ENCODE peak calls at places on chromosomes 13 and 19, in eight cellular contexts. H is body of pancreas, E is testis, P is ascending aorta, I is left lung, Q is K562, G is cardiac muscle cell, M is adrenal gland. U is an unnamed sample.

GRCh38 chr13:114298866-114299265 is 15.4 kb upstream of the CHAMP1 start:
- DNase-seq in E (no peak), M (no peak), Q (no peak), H (no peak), G (no peak), P (no peak), I (no peak), U (no peak)

GRCh38 chr13:29805994-29806748 is 44.2 kb downstream of the UBL3 start:
- DNase-seq in P (no peak), I (no peak), E (no peak), H (no peak), Q (no peak), G (no peak), M (no peak), U (no peak)

GRCh38 chr19:45295873-45296272 is 26.8 kb downstream of the CKM start:
- DNase-seq in G (no peak), P (no peak), Q (no peak), E (no peak), I (no peak), M (no peak), H (no peak), U (no peak)

GRCh38 chr13:35785563-35786327 is 309.3 kb upstream of the MAB21L1 start:
- DNase-seq in M (no peak), E (no peak), H (no peak), P (no peak), I (no peak), Q (no peak), G (no peak), U (no peak)

GRCh38 chr13:33879044-33879596 is 61.2 kb downstream of the RFC3 start:
- DNase-seq in Q (no peak), M (no peak), E (no peak), P (no peak), H (no peak), I (no peak), G (no peak), U (no peak)

GRCh38 chr13:83780201-83780600 is 102.1 kb downstream of the SLITRK1 start:
- DNase-seq in Q (peak; percentile 4), G (peak; percentile 2), P (no peak), E (peak; percentile 36), H (peak; percentile 21), I (no peak), M (no peak), U (peak; percentile 64)

GRCh38 chr13:94419304-94419943 is 60.1 kb downstream of the DCT start:
- DNase-seq in M (no peak), P (no peak), G (no peak), H (no peak), I (no peak), Q (no peak), E (no peak), U (no peak)

GRCh38 chr19:50258918-50259372 is 55.5 kb downstream of the MYH14 start:
- DNase-seq in P (no peak), I (no peak), H (peak; percentile 21), M (peak; percentile 16), G (no peak), E (peak; percentile 62), Q (peak; percentile 61), U (peak; percentile 87)

GRCh38 chr13:114212096-114212495 is 22.6 kb upstream of the CDC16 start:
- DNase-seq in I (no peak), H (no peak), P (no peak), G (no peak), M (no peak), E (no peak), Q (no peak), U (no peak)

GRCh38 chr13:110206170-110206569 is 100.8 kb downstream of the COL4A1 start:
- DNase-seq in G (no peak), E (no peak), Q (no peak), P (no peak), H (no peak), I (no peak), M (no peak), U (no peak)

GRCh38 chr13:30418886-30419459 is 3.3 kb upstream of the UBE2L5 start:
- DNase-seq in E (no peak), M (no peak), H (no peak), G (no peak), P (no peak), I (no peak), Q (no peak), U (no peak)

GRCh38 chr19:1590641-1591397 is 1.8 kb downstream of the MBD3 start:
- DNase-seq in M (no peak), H (no peak), I (no peak), E (no peak), P (no peak), Q (peak; percentile 62), G (peak; percentile 59), U (peak; percentile 81)

GRCh38 chr13:73972503-73972902 is 161.7 kb downstream of the KLF12 start:
- DNase-seq in Q (no peak), H (no peak), G (no peak), M (peak; percentile 25), I (no peak), E (no peak), P (no peak), U (no peak)

GRCh38 chr13:26228080-26228479 is 6.0 kb upstream of the RNF6 start:
- DNase-seq in P (no peak), E (no peak), I (no peak), G (no peak), H (no peak), Q (no peak), M (no peak), U (no peak)

GRCh38 chr13:31686660-31687430 is 52.5 kb upstream of the RXFP2 start:
- DNase-seq in P (no peak), E (no peak), H (no peak), G (no peak), I (no peak), M (no peak), Q (no peak), U (no peak)

GRCh38 chr13:112127564-112127963 is 60.6 kb downstream of the SOX1 start:
- DNase-seq in I (no peak), G (no peak), M (no peak), P (no peak), E (no peak), Q (no peak), H (no peak), U (peak; percentile 10)
- H3K27me3 ChIP-seq in I (no peaks in the 10 kb centered on the region), G (peaks cover 50% of the 10 kb centered on the region), M (no peaks in the 10 kb centered on the region), P (no peaks in the 10 kb centered on the region), E (no peaks in the 10 kb centered on the region), Q (peaks cover 2% of the 10 kb centered on the region), H (peaks cover 10% of the 10 kb centered on the region), U (no peaks in the 10 kb centered on the region)

DNA sequence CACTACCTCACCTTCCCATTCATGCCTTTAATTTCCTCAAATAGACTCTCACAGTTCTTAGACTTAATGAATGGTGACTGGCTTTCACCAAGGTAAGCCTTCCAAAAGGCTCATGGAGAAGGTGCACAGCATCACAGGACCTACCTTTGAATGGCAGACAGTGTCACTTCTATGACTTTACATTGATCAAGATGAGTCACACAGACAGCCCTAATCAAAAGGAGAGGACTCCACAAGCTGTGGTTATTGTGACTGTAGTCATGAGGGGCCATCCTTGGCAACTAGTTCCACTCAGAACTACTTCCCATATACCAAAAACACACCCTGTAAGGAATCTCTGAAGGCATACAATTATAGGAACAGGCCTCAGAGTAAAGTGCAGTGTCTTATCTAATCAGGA is 5.9 kb downstream of the LGALS16 start:
- DNase-seq in G (no peak), E (no peak), P (no peak), M (no peak), H (no peak), I (no peak), Q (no peak), U (no peak)
- H3K27me3 ChIP-seq in G (peaks cover 2% of the 10 kb centered on the region), E (no peaks in the 10 kb centered on the region), P (no peaks in the 10 kb centered on the region), M (no peaks in the 10 kb centered on the region), H (no peaks in the 10 kb centered on the region), I (no peaks in the 10 kb centered on the region), Q (no peaks in the 10 kb centered on the region), U (peaks cover 23% of the 10 kb centered on the region)

GRCh38 chr19:30224689-30225606 is 147.2 kb upstream of the ZNF536 start:
- DNase-seq in M (peak; percentile 41), H (no peak), E (peak; percentile 60), P (no peak), I (no peak), G (no peak), Q (no peak), U (peak; percentile 63)

GRCh38 chr19:30221176-30221575 is 151.0 kb upstream of the ZNF536 start:
- DNase-seq in I (no peak), H (no peak), P (no peak), G (no peak), M (no peak), E (no peak), Q (no peak), U (peak; percentile 17)

GRCh38 chr19:30223866-30224688 is 148.1 kb upstream of the ZNF536 start:
- DNase-seq in Q (no peak), E (no peak), M (no peak), I (no peak), P (no peak), G (no peak), H (no peak), U (no peak)

GRCh38 chr19:30222428-30222873 is 149.7 kb upstream of the ZNF536 start:
- DNase-seq in G (peak; percentile 55), P (no peak), I (no peak), H (peak; percentile 35), E (no peak), Q (peak; percentile 68), M (no peak), U (peak; percentile 85)

GRCh38 chr19:30222993-30223865 is 149.0 kb upstream of the ZNF536 start:
- DNase-seq in I (no peak), P (no peak), E (no peak), Q (no peak), M (no peak), H (no peak), G (peak; percentile 45), U (peak; percentile 72)
- H3K27me3 ChIP-seq in I (peaks cover 56% of the 10 kb centered on the region), P (peaks cover 19% of the 10 kb centered on the region), E (no peaks in the 10 kb centered on the region), Q (peaks cover 16% of the 10 kb centered on the region), M (peaks cover 9% of the 10 kb centered on the region), H (peaks cover 27% of the 10 kb centered on the region), G (peaks cover 85% of the 10 kb centered on the region), U (peaks cover 83% of the 10 kb centered on the region)

GRCh38 chr19:51751655-51752054 is at the start of gene FPR1:
- DNase-seq in H (no peak), I (no peak), E (no peak), G (no peak), P (no peak), M (no peak), Q (no peak), U (no peak)
- H3K27me3 ChIP-seq in H (no peaks in the 10 kb centered on the region), I (no peaks in the 10 kb centered on the region), E (no peaks in the 10 kb centered on the region), G (no peaks in the 10 kb centered on the region), P (no peaks in the 10 kb centered on the region), M (no peaks in the 10 kb centered on the region), Q (peaks cover 5% of the 10 kb centered on the region), U (no peaks in the 10 kb centered on the region)

DNA sequence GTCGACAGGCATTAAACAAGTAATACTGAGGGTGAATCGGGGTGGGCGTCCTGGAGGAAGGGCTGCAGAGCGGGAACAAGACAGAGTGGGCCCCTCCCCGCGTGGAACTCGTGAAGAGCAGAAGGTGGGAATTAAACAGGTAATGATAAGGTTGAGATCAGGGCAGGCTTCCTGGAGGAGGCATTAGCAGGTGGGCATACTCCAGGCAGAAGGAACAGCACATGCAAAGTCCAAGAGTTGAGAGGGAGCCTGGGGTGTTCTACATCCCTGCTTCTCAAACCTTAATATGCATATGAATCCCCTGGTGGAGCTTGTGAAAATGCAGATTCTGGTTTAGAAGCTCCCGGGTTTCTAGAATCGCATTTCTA is 23.3 kb downstream of the SLC8A2 start:
- DNase-seq in G (no peak), P (no peak), I (no peak), Q (no peak), E (no peak), H (no peak), M (no peak), U (no peak)
- H3K27me3 ChIP-seq in G (peaks cover 45% of the 10 kb centered on the region), P (peaks cover 43% of the 10 kb centered on the region), I (peaks cover 47% of the 10 kb centered on the region), Q (peaks cover 16% of the 10 kb centered on the region), E (no peaks in the 10 kb centered on the region), H (peaks cover 3% of the 10 kb centered on the region), M (peaks cover 42% of the 10 kb centered on the region), U (peaks cover 63% of the 10 kb centered on the region)

GRCh38 chr13:28455580-28456194 is 39.2 kb downstream of the FLT1 start:
- DNase-seq in P (no peak), I (no peak), G (no peak), E (no peak), M (no peak), H (no peak), Q (no peak), U (no peak)
- H3K27me3 ChIP-seq in P (no peaks in the 10 kb centered on the region), I (no peaks in the 10 kb centered on the region), G (no peaks in the 10 kb centered on the region), E (no peaks in the 10 kb centered on the region), M (peaks cover 8% of the 10 kb centered on the region), H (no peaks in the 10 kb centered on the region), Q (no peaks in the 10 kb centered on the region), U (no peaks in the 10 kb centered on the region)

U was measured in endodermal cell.